ENCODE peak calls at places on chromosomes 5 and 9, in four cellular contexts. One of them, this sample, is unnamed. For H3K36me3 and H3K27me3, the result is how much of the 10 kb centered on the place peaks cover.

GRCh38 chr9:108117775-108118174 is 628.2 kb upstream of the KLF4 start:
- DNase-seq in pancreas: no peak
- DNase-seq in BE2C: peak
- DNase-seq in MM.1S: no peak
- DNase-seq in this sample: no peak

GRCh38 chr5:60883229-60883628 is 39.2 kb upstream of the ELOVL7 start:
- DNase-seq in BE2C: no peak
- DNase-seq in pancreas: no peak
- DNase-seq in MM.1S: peak
- DNase-seq in this sample: no peak

GRCh38 chr5:592158-592557 is 20.0 kb upstream of the CEP72 start:
- DNase-seq in BE2C: no peak
- DNase-seq in MM.1S: no peak
- DNase-seq in pancreas: no peak
- DNase-seq in this sample: peak

GRCh38 chr9:136665704-136666363 is 3.1 kb downstream of the EGFL7 start:
- DNase-seq in BE2C: no peak
- DNase-seq in MM.1S: no peak
- DNase-seq in pancreas: peak
- DNase-seq in this sample: no peak

GRCh38 chr9:122265265-122265900 is 701 bp downstream of the MRRF start:
- DNase-seq in BE2C: peak
- DNase-seq in MM.1S: peak
- DNase-seq in pancreas: no peak
- DNase-seq in this sample: no peak

GRCh38 chr5:175124251-175124813 is 319.6 kb downstream of the DRD1 start:
- DNase-seq in pancreas: no peak
- DNase-seq in BE2C: no peak
- DNase-seq in MM.1S: no peak
- DNase-seq in this sample: no peak

GRCh38 chr9:123365287-123365880 is 9.4 kb downstream of the CRB2 start:
- DNase-seq in MM.1S: no peak
- DNase-seq in pancreas: no peak
- DNase-seq in BE2C: no peak
- DNase-seq in this sample: no peak

GRCh38 chr5:96172436-96172835 is 210.8 kb upstream of the ELL2 start:
- DNase-seq in MM.1S: no peak
- DNase-seq in BE2C: no peak
- DNase-seq in pancreas: no peak
- DNase-seq in this sample: no peak

GRCh38 chr5:142830241-142831018 is 60.3 kb downstream of the ARHGAP26 start:
- DNase-seq in BE2C: no peak
- DNase-seq in pancreas: no peak
- DNase-seq in MM.1S: no peak
- DNase-seq in this sample: no peak

GRCh38 chr5:122478741-122479459 is 166.9 kb downstream of the SNCAIP start:
- DNase-seq in MM.1S: no peak
- DNase-seq in pancreas: no peak
- DNase-seq in BE2C: no peak
- DNase-seq in this sample: no peak

GRCh38 chr9:109793196-109793595 is 13.2 kb downstream of the PALM2AKAP2 start:
- DNase-seq in BE2C: no peak
- DNase-seq in pancreas: no peak
- DNase-seq in MM.1S: no peak
- DNase-seq in this sample: no peak

GRCh38 chr5:84292788-84293653 is 91.7 kb downstream of the EDIL3 start:
- DNase-seq in pancreas: no peak
- DNase-seq in BE2C: no peak
- DNase-seq in MM.1S: no peak
- DNase-seq in this sample: no peak

GRCh38 chr9:2367970-2368369 is 253.6 kb upstream of the VLDLR start:
- DNase-seq in MM.1S: no peak
- DNase-seq in pancreas: no peak
- DNase-seq in BE2C: no peak
- DNase-seq in this sample: no peak

GRCh38 chr9:82606761-82607382 is 456.1 kb downstream of the RASEF start:
- DNase-seq in MM.1S: peak
- DNase-seq in pancreas: no peak
- DNase-seq in BE2C: peak
- DNase-seq in this sample: no peak

GRCh38 chr5:170451764-170452365 is 52.0 kb upstream of the KCNIP1 start:
- DNase-seq in BE2C: no peak
- DNase-seq in pancreas: no peak
- DNase-seq in MM.1S: no peak
- DNase-seq in this sample: no peak

GRCh38 chr5:136205061-136205702 is 12.2 kb upstream of the SMIM32 start:
- DNase-seq in MM.1S: no peak
- DNase-seq in pancreas: no peak
- DNase-seq in BE2C: no peak
- DNase-seq in this sample: peak

GRCh38 chr9:108050894-108051293 is 561.3 kb upstream of the KLF4 start:
- DNase-seq in pancreas: no peak
- DNase-seq in MM.1S: no peak
- DNase-seq in BE2C: no peak
- DNase-seq in this sample: no peak

GRCh38 chr5:27855491-27855890 is 817.1 kb upstream of the CDH9 start:
- DNase-seq in MM.1S: no peak
- DNase-seq in BE2C: no peak
- DNase-seq in pancreas: no peak
- DNase-seq in this sample: no peak

GRCh38 chr5:79173626-79174025 is 62.0 kb downstream of the BHMT start:
- DNase-seq in MM.1S: no peak
- DNase-seq in pancreas: no peak
- DNase-seq in BE2C: no peak
- DNase-seq in this sample: no peak

GRCh38 chr5:14505310-14506140 is 76.1 kb upstream of the OTULINL start:
- DNase-seq in BE2C: no peak
- DNase-seq in pancreas: no peak
- DNase-seq in MM.1S: no peak
- DNase-seq in this sample: no peak

GRCh38 chr9:110842169-110842568 is 173.6 kb downstream of the MUSK start:
- DNase-seq in MM.1S: no peak
- DNase-seq in BE2C: no peak
- DNase-seq in pancreas: no peak
- DNase-seq in this sample: no peak

GRCh38 chr9:26800322-26800721 is 92.3 kb downstream of the CAAP1 start:
- DNase-seq in BE2C: no peak
- DNase-seq in pancreas: no peak
- DNase-seq in MM.1S: no peak
- DNase-seq in this sample: no peak

GRCh38 chr5:104909803-104910202 is 1347.2 kb upstream of the NUDT12 start:
- DNase-seq in BE2C: no peak
- DNase-seq in MM.1S: no peak
- DNase-seq in pancreas: no peak
- DNase-seq in this sample: no peak

GRCh38 chr9:129962889-129963703 is 79.9 kb downstream of the FNBP1 start:
- DNase-seq in BE2C: peak
- DNase-seq in pancreas: no peak
- DNase-seq in MM.1S: peak
- DNase-seq in this sample: peak

GRCh38 chr9:33817327-33818166 is 587 bp downstream of the UBE2R2 start:
- DNase-seq in pancreas: peak
- DNase-seq in MM.1S: peak
- DNase-seq in BE2C: peak
- DNase-seq in this sample: peak

GRCh38 chr9:14296462-14296861 is 17.5 kb downstream of the NFIB start:
- DNase-seq in BE2C: peak
- DNase-seq in MM.1S: no peak
- DNase-seq in pancreas: peak
- DNase-seq in this sample: no peak

GRCh38 chr5:107310181-107310580 is 360.6 kb downstream of the EFNA5 start:
- DNase-seq in pancreas: no peak
- DNase-seq in BE2C: no peak
- DNase-seq in MM.1S: no peak
- DNase-seq in this sample: no peak

GRCh38 chr5:107319921-107320320 is 350.8 kb downstream of the EFNA5 start:
- DNase-seq in pancreas: no peak
- DNase-seq in BE2C: no peak
- DNase-seq in MM.1S: no peak
- DNase-seq in this sample: no peak

GRCh38 chr5:107313921-107314320 is 356.8 kb downstream of the EFNA5 start:
- DNase-seq in BE2C: peak
- DNase-seq in pancreas: no peak
- DNase-seq in MM.1S: no peak
- DNase-seq in this sample: no peak

GRCh38 chr5:107313098-107313497 is 357.6 kb downstream of the EFNA5 start:
- DNase-seq in MM.1S: no peak
- DNase-seq in BE2C: no peak
- DNase-seq in pancreas: no peak
- DNase-seq in this sample: no peak

GRCh38 chr5:107314330-107314729 is 356.4 kb downstream of the EFNA5 start:
- DNase-seq in MM.1S: no peak
- DNase-seq in BE2C: peak
- DNase-seq in pancreas: no peak
- DNase-seq in this sample: no peak
- TF ChIP-seq CTCF in MM.1S: no peak
- TF ChIP-seq CTCF in BE2C: no peak
- TF ChIP-seq CTCF in pancreas: no peak
- TF ChIP-seq CTCF in this sample: no peak

GRCh38 chr9:121138973-121139372 is 62.7 kb downstream of the RAB14 start:
- DNase-seq in BE2C: no peak
- DNase-seq in MM.1S: no peak
- DNase-seq in pancreas: no peak
- DNase-seq in this sample: no peak

GRCh38 chr9:121135642-121136041 is 60.9 kb downstream of the CNTRL start:
- DNase-seq in MM.1S: no peak
- DNase-seq in pancreas: no peak
- DNase-seq in BE2C: no peak
- DNase-seq in this sample: no peak

GRCh38 chr9:121138561-121138960 is 63.1 kb downstream of the RAB14 start:
- DNase-seq in MM.1S: no peak
- DNase-seq in pancreas: no peak
- DNase-seq in BE2C: no peak
- DNase-seq in this sample: no peak

DNA sequence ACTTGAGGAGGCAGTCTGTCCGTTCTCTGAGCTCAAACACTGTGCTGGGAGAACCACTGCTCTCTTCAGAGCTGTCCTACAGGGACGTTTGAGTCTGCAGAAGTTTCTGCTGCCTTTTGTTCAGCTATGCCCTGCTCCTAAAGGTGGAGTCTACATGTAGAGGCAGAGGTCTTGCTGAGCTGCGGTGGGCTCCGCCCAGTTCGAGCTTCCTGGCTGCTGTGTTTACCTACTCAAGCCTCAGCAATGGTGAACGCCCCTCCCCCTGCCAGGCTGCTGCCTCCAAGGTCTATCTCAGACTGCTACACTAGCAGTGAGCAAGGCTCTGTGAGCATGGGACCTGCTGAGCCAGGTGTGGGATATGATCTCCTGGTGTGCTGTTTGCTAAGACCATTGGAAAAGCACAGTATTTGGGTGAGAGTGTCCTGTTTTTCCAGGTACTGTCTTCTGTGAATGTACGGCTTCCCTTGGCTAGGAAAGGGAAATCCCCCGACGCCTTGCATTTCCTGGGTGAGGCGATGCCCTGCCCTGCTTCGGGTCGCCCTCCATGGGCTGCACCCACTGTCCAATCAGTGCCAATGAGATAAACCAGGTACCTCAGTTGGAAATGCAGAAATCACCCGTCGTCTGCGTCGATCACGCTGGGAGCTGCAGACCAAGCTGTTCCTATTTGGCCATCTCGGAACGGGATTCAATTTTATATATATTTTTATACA is 58.5 kb downstream of the CNTRL start:
- DNase-seq in MM.1S: no peak
- DNase-seq in pancreas: peak
- DNase-seq in BE2C: no peak
- DNase-seq in this sample: peak
- H3K36me3 ChIP-seq in MM.1S: under half
- H3K36me3 ChIP-seq in pancreas: under half
- H3K36me3 ChIP-seq in BE2C: under half
- H3K36me3 ChIP-seq in this sample: under half

DNA sequence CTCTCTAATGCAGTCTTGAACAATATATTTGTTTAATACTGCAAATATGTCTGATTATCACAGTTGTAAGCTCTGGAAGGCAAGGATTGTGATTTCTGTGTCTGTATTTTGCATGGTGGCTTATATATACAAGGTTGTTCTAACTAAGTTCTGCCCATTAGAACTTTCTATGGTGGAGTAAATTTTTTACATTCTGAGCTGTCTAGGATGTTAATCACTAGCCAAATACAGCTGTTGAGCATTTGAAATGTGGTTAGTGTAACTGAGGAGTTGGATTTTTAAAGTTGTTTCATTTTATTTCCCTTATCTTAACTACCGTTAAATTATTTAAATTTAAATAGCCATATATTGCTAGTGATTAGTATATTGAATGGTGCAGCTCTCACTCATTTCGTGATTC is 64.3 kb upstream of the DMRTA1 start:
- DNase-seq in MM.1S: no peak
- DNase-seq in BE2C: no peak
- DNase-seq in pancreas: no peak
- DNase-seq in this sample: no peak
- H3K27me3 ChIP-seq in MM.1S: under half
- H3K27me3 ChIP-seq in BE2C: under half
- H3K27me3 ChIP-seq in pancreas: under half
- H3K27me3 ChIP-seq in this sample: under half

DNA sequence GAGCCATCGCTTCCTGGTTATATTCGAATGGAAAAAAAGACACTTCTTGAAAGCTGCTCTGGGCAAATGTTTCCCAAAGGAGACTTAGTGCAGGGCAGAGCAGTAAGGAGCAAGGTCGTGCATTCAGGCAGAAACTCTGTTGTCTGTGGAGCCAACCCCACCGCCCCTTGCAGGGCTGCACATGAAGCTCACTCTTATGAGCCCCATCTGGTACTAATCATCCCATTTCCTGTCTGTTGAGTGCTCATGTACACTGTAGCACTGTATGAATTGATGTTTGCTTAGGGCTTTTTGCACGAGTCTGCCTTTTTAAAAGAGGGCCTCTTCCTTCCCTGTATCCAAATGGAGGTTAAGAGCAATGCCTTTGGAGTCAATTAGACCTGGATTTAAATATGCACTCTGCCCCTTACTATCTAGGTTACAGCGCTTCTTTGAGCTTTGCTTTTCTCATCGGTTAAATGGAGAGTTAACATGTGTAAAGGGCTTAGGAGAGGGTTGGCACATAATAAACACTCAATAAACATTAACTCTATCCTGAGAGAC is 25.4 kb downstream of the HMHB1 start:
- DNase-seq in BE2C: peak
- DNase-seq in MM.1S: no peak
- DNase-seq in pancreas: no peak
- DNase-seq in this sample: no peak
- TF ChIP-seq CTCF in BE2C: no peak
- TF ChIP-seq CTCF in MM.1S: no peak
- TF ChIP-seq CTCF in pancreas: no peak
- TF ChIP-seq CTCF in this sample: no peak